ENCODE peak calls at places on chromosomes 12 and 14, in five cellular contexts. One of them, this sample, is unnamed. For H3K27me3, the result is how much of the 10 kb centered on the place peaks cover.

GRCh38 chr14:77139540-77140342 is 1.9 kb downstream of the ZDHHC22 start:
- DNase-seq in CD4-positive, alpha-beta T cell: peak
- DNase-seq in kidney epithelial cell: no peak
- DNase-seq in body of pancreas: peak
- DNase-seq in tibial nerve: no peak
- DNase-seq in this sample: no peak

GRCh38 chr12:12404297-12404696 is 47.4 kb downstream of the BORCS5 start:
- DNase-seq in body of pancreas: no peak
- DNase-seq in tibial nerve: no peak
- DNase-seq in kidney epithelial cell: no peak
- DNase-seq in CD4-positive, alpha-beta T cell: no peak
- DNase-seq in this sample: no peak

GRCh38 chr14:54735424-54735823 is 167.2 kb downstream of the GCH1 start:
- DNase-seq in tibial nerve: no peak
- DNase-seq in CD4-positive, alpha-beta T cell: no peak
- DNase-seq in body of pancreas: no peak
- DNase-seq in kidney epithelial cell: no peak
- DNase-seq in this sample: no peak

GRCh38 chr14:77457115-77457521 is 283 bp downstream of the VIPAS39 start:
- DNase-seq in tibial nerve: no peak
- DNase-seq in kidney epithelial cell: no peak
- DNase-seq in CD4-positive, alpha-beta T cell: no peak
- DNase-seq in body of pancreas: peak
- DNase-seq in this sample: no peak

GRCh38 chr12:64039285-64039871 is 182.7 kb downstream of the KICS2 start:
- DNase-seq in body of pancreas: peak
- DNase-seq in kidney epithelial cell: no peak
- DNase-seq in tibial nerve: no peak
- DNase-seq in CD4-positive, alpha-beta T cell: no peak
- DNase-seq in this sample: peak

GRCh38 chr14:105330491-105330895 is 15.9 kb downstream of the PACS2 start:
- DNase-seq in tibial nerve: no peak
- DNase-seq in body of pancreas: no peak
- DNase-seq in CD4-positive, alpha-beta T cell: no peak
- DNase-seq in kidney epithelial cell: no peak
- DNase-seq in this sample: no peak

GRCh38 chr12:29249930-29250329 is 100.9 kb downstream of the FAR2 start:
- DNase-seq in tibial nerve: no peak
- DNase-seq in body of pancreas: no peak
- DNase-seq in CD4-positive, alpha-beta T cell: no peak
- DNase-seq in kidney epithelial cell: no peak
- DNase-seq in this sample: no peak

GRCh38 chr14:74941676-74942097 is 13.7 kb downstream of the PGF start:
- DNase-seq in CD4-positive, alpha-beta T cell: peak
- DNase-seq in tibial nerve: no peak
- DNase-seq in body of pancreas: peak
- DNase-seq in kidney epithelial cell: no peak
- DNase-seq in this sample: no peak

GRCh38 chr12:120775862-120776552 is 50.4 kb downstream of the ACADS start:
- DNase-seq in CD4-positive, alpha-beta T cell: no peak
- DNase-seq in body of pancreas: no peak
- DNase-seq in kidney epithelial cell: no peak
- DNase-seq in tibial nerve: no peak
- DNase-seq in this sample: no peak
- TF ChIP-seq CTCF in CD4-positive, alpha-beta T cell: no peak
- TF ChIP-seq CTCF in body of pancreas: no peak
- TF ChIP-seq CTCF in kidney epithelial cell: peak
- TF ChIP-seq CTCF in tibial nerve: peak
- TF ChIP-seq CTCF in this sample: peak

GRCh38 chr12:41188058-41188840 is at the start of gene PDZRN4:
- DNase-seq in CD4-positive, alpha-beta T cell: no peak
- DNase-seq in tibial nerve: peak
- DNase-seq in body of pancreas: no peak
- DNase-seq in kidney epithelial cell: no peak
- DNase-seq in this sample: no peak

GRCh38 chr12:41190360-41190759 is 2.2 kb downstream of the PDZRN4 start:
- DNase-seq in tibial nerve: no peak
- DNase-seq in CD4-positive, alpha-beta T cell: no peak
- DNase-seq in body of pancreas: no peak
- DNase-seq in kidney epithelial cell: no peak
- DNase-seq in this sample: peak

GRCh38 chr12:41189395-41190251 is 1.5 kb downstream of the PDZRN4 start:
- DNase-seq in body of pancreas: no peak
- DNase-seq in tibial nerve: peak
- DNase-seq in CD4-positive, alpha-beta T cell: no peak
- DNase-seq in kidney epithelial cell: no peak
- DNase-seq in this sample: peak

GRCh38 chr12:41185946-41186345 is 2.2 kb upstream of the PDZRN4 start:
- DNase-seq in body of pancreas: no peak
- DNase-seq in CD4-positive, alpha-beta T cell: no peak
- DNase-seq in kidney epithelial cell: no peak
- DNase-seq in tibial nerve: no peak
- DNase-seq in this sample: no peak

DNA sequence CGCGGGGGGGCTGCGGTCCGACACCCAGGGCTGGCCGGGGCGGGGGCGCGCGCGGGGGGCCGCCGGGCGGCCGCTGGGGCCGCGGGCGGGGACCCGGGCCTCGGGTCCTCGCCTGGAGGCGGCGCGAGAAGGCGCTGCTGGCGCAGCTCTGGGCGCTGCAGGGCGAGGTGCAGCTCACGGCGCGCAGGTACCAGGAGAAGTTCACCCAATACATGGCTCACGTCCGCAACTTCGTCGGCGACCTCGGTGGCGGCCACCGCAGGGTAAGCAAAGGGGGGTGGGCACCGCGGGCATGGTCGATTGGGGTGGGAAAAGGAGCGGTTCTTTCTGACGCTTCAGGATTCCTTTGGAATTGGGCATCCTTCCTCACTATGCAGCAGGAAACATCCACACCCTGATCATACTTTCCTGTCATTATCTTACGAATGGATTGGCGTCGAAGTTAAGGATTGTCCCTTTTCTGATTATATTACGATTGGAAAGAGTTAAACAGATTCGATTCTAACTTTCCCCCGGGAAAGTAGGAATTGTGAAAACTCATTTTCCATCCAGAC is 798 bp downstream of the PDZRN4 start:
- DNase-seq in body of pancreas: no peak
- DNase-seq in tibial nerve: no peak
- DNase-seq in kidney epithelial cell: no peak
- DNase-seq in CD4-positive, alpha-beta T cell: no peak
- DNase-seq in this sample: no peak
- H3K27me3 ChIP-seq in body of pancreas: under half
- H3K27me3 ChIP-seq in tibial nerve: under half
- H3K27me3 ChIP-seq in kidney epithelial cell: under half
- H3K27me3 ChIP-seq in CD4-positive, alpha-beta T cell: under half
- H3K27me3 ChIP-seq in this sample: half or more

GRCh38 chr14:53399057-53399456 is 245.9 kb upstream of the DDHD1 start:
- DNase-seq in body of pancreas: no peak
- DNase-seq in kidney epithelial cell: no peak
- DNase-seq in tibial nerve: no peak
- DNase-seq in CD4-positive, alpha-beta T cell: no peak
- DNase-seq in this sample: no peak
- TF ChIP-seq CTCF in body of pancreas: no peak
- TF ChIP-seq CTCF in kidney epithelial cell: peak
- TF ChIP-seq CTCF in tibial nerve: no peak
- TF ChIP-seq CTCF in CD4-positive, alpha-beta T cell: no peak
- TF ChIP-seq CTCF in this sample: peak

DNA sequence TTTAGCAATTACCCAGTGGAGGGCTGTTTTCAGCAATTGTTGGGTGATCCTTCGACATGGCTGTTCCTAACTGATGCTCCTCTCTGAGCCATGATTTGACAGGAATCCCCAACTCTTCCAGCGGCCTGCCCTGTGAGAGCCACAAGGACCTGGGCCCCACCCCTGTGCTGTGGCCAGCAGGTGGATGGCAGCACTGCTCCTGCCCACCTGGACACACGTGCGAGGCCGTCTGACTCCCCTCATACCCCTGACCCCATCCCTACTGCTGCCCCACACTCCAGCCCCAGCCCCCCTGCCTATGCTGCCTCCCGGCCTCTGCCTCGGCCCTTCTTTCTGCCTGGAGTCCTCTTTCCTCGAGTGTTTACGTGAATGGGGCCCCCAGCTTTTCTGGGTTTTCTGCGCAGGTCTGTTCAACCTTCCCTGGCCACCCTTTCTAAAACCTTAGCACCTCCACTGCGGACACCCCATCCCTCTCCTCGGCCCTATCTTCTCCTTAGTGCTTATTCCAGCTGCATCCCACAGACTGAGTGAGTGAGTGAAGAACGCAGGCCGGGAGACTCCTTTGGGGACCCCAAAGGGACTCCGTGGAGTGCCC is 111.4 kb downstream of the DICER1 start:
- DNase-seq in body of pancreas: no peak
- DNase-seq in CD4-positive, alpha-beta T cell: no peak
- DNase-seq in tibial nerve: no peak
- DNase-seq in kidney epithelial cell: no peak
- DNase-seq in this sample: no peak
- H3K27me3 ChIP-seq in body of pancreas: under half
- H3K27me3 ChIP-seq in CD4-positive, alpha-beta T cell: under half
- H3K27me3 ChIP-seq in tibial nerve: under half
- H3K27me3 ChIP-seq in kidney epithelial cell: under half
- H3K27me3 ChIP-seq in this sample: under half

DNA sequence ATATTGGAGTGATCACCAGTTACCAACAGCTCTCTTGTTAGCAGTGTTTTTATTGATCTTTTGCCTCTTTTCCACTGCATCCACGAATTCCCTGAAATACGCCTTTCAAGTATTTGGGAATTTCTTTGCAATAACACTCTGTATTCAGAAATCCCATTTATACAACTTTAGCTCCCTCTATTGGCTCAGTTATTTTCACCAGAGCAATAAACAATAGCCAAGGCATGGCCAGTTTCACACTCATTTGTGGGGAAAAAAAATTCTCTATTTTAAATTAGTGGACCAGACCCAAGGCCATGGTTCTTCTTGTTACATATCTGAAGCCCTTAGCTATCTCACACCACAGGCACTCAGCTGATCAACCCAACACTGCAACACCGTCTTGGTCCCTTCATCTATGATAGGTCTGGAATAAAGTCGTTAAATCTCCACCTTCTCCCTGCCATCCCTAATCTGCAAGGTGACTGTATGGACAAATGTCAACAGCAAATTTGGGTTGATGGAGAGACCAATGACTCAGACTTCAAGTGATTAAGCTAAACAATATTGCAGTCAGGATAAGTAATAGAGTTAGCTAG is 92.4 kb upstream of the TMEM260 start:
- DNase-seq in CD4-positive, alpha-beta T cell: no peak
- DNase-seq in kidney epithelial cell: no peak
- DNase-seq in body of pancreas: no peak
- DNase-seq in tibial nerve: no peak
- DNase-seq in this sample: peak
- TF ChIP-seq CTCF in CD4-positive, alpha-beta T cell: no peak
- TF ChIP-seq CTCF in kidney epithelial cell: peak
- TF ChIP-seq CTCF in body of pancreas: peak
- TF ChIP-seq CTCF in tibial nerve: peak
- TF ChIP-seq CTCF in this sample: peak

This sample was measured in foreskin keratinocyte.